ENCODE peak calls at places on chromosomes 6 and 20, in nine cellular contexts. One of them, this sample, is unnamed.

GRCh38 chr6:100210138-100210872 is 216.3 kb upstream of the MCHR2 start:
- DNase-seq in SJSA1: no peak
- DNase-seq in left ventricle myocardium inferior: no peak
- DNase-seq in esophagus muscularis mucosa: no peak
- DNase-seq in prostate gland: no peak
- DNase-seq in iPS DF 6.9: no peak
- DNase-seq in testis: no peak
- DNase-seq in cardiac muscle cell: no peak
- DNase-seq in lung: no peak
- DNase-seq in this sample: no peak

GRCh38 chr6:399785-400517 is 8.4 kb downstream of the IRF4 start:
- DNase-seq in prostate gland: no peak
- DNase-seq in left ventricle myocardium inferior: no peak
- DNase-seq in testis: no peak
- DNase-seq in lung: no peak
- DNase-seq in cardiac muscle cell: no peak
- DNase-seq in esophagus muscularis mucosa: no peak
- DNase-seq in SJSA1: no peak
- DNase-seq in iPS DF 6.9: no peak
- DNase-seq in this sample: no peak

GRCh38 chr20:57795347-57795697 is 85.5 kb upstream of the PMEPA1 start:
- DNase-seq in lung: no peak
- DNase-seq in testis: no peak
- DNase-seq in prostate gland: no peak
- DNase-seq in left ventricle myocardium inferior: peak; percentile 46
- DNase-seq in SJSA1: no peak
- DNase-seq in esophagus muscularis mucosa: no peak
- DNase-seq in cardiac muscle cell: peak; percentile 32
- DNase-seq in iPS DF 6.9: no peak
- DNase-seq in this sample: no peak

GRCh38 chr6:167303660-167304625 is 12.8 kb downstream of the UNC93A start:
- DNase-seq in prostate gland: no peak
- DNase-seq in testis: no peak
- DNase-seq in left ventricle myocardium inferior: no peak
- DNase-seq in iPS DF 6.9: no peak
- DNase-seq in cardiac muscle cell: no peak
- DNase-seq in SJSA1: no peak
- DNase-seq in lung: no peak
- DNase-seq in esophagus muscularis mucosa: no peak
- DNase-seq in this sample: no peak

GRCh38 chr20:58790440-58790839 is 60.3 kb downstream of the GNAS-AS1 start:
- DNase-seq in esophagus muscularis mucosa: no peak
- DNase-seq in testis: no peak
- DNase-seq in SJSA1: no peak
- DNase-seq in left ventricle myocardium inferior: no peak
- DNase-seq in iPS DF 6.9: no peak
- DNase-seq in prostate gland: no peak
- DNase-seq in lung: no peak
- DNase-seq in cardiac muscle cell: no peak
- DNase-seq in this sample: no peak

GRCh38 chr20:58174708-58175287 is 53.7 kb downstream of the ANKRD60 start:
- DNase-seq in lung: no peak
- DNase-seq in iPS DF 6.9: no peak
- DNase-seq in cardiac muscle cell: no peak
- DNase-seq in testis: peak; percentile 68
- DNase-seq in esophagus muscularis mucosa: no peak
- DNase-seq in SJSA1: no peak
- DNase-seq in prostate gland: no peak
- DNase-seq in left ventricle myocardium inferior: peak; percentile 70
- DNase-seq in this sample: peak; percentile 68

GRCh38 chr20:56716806-56717205 is 87.7 kb downstream of the TFAP2C start:
- DNase-seq in esophagus muscularis mucosa: no peak
- DNase-seq in iPS DF 6.9: no peak
- DNase-seq in cardiac muscle cell: no peak
- DNase-seq in left ventricle myocardium inferior: no peak
- DNase-seq in lung: no peak
- DNase-seq in testis: no peak
- DNase-seq in SJSA1: no peak
- DNase-seq in prostate gland: no peak
- DNase-seq in this sample: peak; percentile 42

GRCh38 chr6:102525336-102525735 is 1131.8 kb downstream of the GRIK2 start:
- DNase-seq in esophagus muscularis mucosa: no peak
- DNase-seq in SJSA1: no peak
- DNase-seq in iPS DF 6.9: no peak
- DNase-seq in prostate gland: no peak
- DNase-seq in lung: no peak
- DNase-seq in testis: no peak
- DNase-seq in cardiac muscle cell: no peak
- DNase-seq in left ventricle myocardium inferior: no peak
- DNase-seq in this sample: no peak

GRCh38 chr6:54017877-54018276 is 93.4 kb upstream of the MLIP start:
- DNase-seq in testis: no peak
- DNase-seq in esophagus muscularis mucosa: no peak
- DNase-seq in lung: no peak
- DNase-seq in iPS DF 6.9: no peak
- DNase-seq in SJSA1: no peak
- DNase-seq in left ventricle myocardium inferior: no peak
- DNase-seq in cardiac muscle cell: no peak
- DNase-seq in prostate gland: no peak
- DNase-seq in this sample: no peak

GRCh38 chr6:158150701-158151100 is 17.4 kb downstream of the SERAC1 start:
- DNase-seq in prostate gland: no peak
- DNase-seq in testis: no peak
- DNase-seq in left ventricle myocardium inferior: no peak
- DNase-seq in cardiac muscle cell: no peak
- DNase-seq in lung: no peak
- DNase-seq in SJSA1: no peak
- DNase-seq in esophagus muscularis mucosa: no peak
- DNase-seq in iPS DF 6.9: no peak
- DNase-seq in this sample: no peak

DNA sequence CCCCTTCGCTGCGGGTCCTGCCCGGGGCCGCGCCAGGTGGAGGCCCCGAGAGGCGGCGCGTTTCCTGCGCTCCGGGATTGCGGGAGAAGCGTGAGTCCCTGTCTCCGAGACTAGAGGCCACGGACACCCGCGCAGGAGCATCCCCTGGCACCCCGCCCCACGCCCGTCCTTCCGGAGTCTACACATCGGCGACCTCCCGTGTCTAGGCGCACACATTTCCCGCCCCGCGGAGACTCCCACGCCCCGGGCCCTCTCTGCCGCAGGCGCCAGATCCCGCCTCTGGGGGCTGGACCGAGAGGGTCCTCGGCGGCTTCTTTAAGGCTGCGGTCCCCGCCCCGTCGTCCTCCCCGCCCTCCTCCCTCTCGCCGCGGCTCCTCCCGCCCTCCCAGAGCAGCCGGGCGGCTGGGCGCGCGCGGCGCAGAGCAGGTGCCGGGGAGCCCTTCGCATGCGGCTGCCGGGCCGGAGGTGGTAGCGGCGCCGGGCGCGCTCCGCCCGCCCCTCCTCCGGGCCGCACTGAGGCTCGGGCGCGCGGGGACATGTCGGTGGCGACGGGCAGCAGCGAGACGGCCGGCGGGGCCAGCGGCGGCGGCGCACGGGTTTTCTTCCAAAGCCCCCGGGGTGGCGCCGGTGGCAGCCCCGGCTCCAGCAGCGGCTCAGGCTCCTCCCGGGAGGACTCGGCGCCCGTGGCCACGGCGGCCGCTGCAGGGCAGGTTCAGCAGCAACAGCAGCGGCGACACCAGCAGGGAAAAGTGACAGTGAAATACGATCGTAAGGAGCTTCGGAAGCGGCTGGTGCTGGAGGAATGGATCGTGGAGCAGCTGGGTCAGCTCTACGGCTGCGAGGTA is at the start of gene PPP1R14C:
- DNase-seq in SJSA1: no peak
- DNase-seq in testis: peak; percentile 80
- DNase-seq in left ventricle myocardium inferior: peak; percentile 40
- DNase-seq in lung: peak; percentile 61
- DNase-seq in prostate gland: no peak
- DNase-seq in iPS DF 6.9: no peak
- DNase-seq in cardiac muscle cell: peak; percentile 15
- DNase-seq in esophagus muscularis mucosa: no peak
- DNase-seq in this sample: peak; percentile 92
- H3K27me3 ChIP-seq in SJSA1: peaks cover 88% of the 10 kb centered on the region
- H3K27me3 ChIP-seq in testis: no peaks in the 10 kb centered on the region
- H3K27me3 ChIP-seq in left ventricle myocardium inferior: peaks cover 81% of the 10 kb centered on the region
- H3K27me3 ChIP-seq in lung: no peaks in the 10 kb centered on the region
- H3K27me3 ChIP-seq in prostate gland: peaks cover 9% of the 10 kb centered on the region
- H3K27me3 ChIP-seq in iPS DF 6.9: peaks cover 39% of the 10 kb centered on the region
- H3K27me3 ChIP-seq in cardiac muscle cell: peaks cover 47% of the 10 kb centered on the region
- H3K27me3 ChIP-seq in esophagus muscularis mucosa: no peaks in the 10 kb centered on the region
- H3K27me3 ChIP-seq in this sample: peaks cover 53% of the 10 kb centered on the region

GRCh38 chr20:433300-433975 is 25.3 kb downstream of the RBCK1 start:
- DNase-seq in testis: no peak
- DNase-seq in left ventricle myocardium inferior: no peak
- DNase-seq in SJSA1: no peak
- DNase-seq in esophagus muscularis mucosa: no peak
- DNase-seq in iPS DF 6.9: no peak
- DNase-seq in lung: no peak
- DNase-seq in prostate gland: no peak
- DNase-seq in cardiac muscle cell: no peak
- DNase-seq in this sample: no peak
- H3K36me3 ChIP-seq in testis: no peaks in the 10 kb centered on the region
- H3K36me3 ChIP-seq in left ventricle myocardium inferior: peaks cover 76% of the 10 kb centered on the region
- H3K36me3 ChIP-seq in SJSA1: peaks cover 88% of the 10 kb centered on the region
- H3K36me3 ChIP-seq in esophagus muscularis mucosa: peaks cover 90% of the 10 kb centered on the region
- H3K36me3 ChIP-seq in iPS DF 6.9: peaks cover 15% of the 10 kb centered on the region
- H3K36me3 ChIP-seq in lung: peaks cover 50% of the 10 kb centered on the region
- H3K36me3 ChIP-seq in prostate gland: peaks cover 10% of the 10 kb centered on the region
- H3K36me3 ChIP-seq in cardiac muscle cell: peaks cover 32% of the 10 kb centered on the region
- H3K36me3 ChIP-seq in this sample: peaks cover 14% of the 10 kb centered on the region

DNA sequence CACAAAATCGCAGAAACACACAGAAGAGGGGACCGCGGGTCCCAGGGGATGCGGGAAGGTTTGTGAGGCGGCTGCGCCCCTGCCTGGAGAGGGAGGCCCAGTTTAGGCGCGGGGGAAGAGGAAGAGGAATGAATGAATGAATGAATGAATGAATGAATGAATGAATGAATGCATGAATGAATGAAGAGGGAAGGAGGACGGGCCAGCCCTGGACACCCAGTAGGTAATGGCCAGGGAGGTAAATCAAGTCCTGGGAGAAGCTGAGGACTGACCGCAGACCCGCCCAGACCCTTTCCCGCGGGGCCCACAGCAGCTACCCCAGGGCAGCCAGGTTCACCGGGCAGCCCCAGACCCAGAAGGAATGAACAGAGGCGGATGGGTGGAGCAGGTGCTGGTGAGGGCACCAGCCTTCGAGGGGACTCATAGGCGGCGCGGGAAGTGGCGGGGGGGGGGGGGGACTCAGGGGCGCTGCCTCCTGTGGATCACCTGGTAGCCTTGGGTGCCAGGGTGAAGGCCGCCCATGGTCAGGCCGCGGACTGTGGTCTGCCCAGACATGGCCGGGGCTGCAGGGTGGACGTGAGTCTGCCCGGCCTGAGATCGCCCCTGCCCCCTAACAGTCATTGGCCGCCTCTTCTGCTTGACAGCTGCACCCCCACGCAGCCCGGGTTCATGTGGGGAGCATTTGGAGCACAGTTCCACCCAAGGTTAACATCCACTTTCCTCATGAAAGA is 192.0 kb upstream of the PDE10A start:
- DNase-seq in prostate gland: no peak
- DNase-seq in SJSA1: no peak
- DNase-seq in lung: no peak
- DNase-seq in left ventricle myocardium inferior: no peak
- DNase-seq in iPS DF 6.9: no peak
- DNase-seq in cardiac muscle cell: no peak
- DNase-seq in esophagus muscularis mucosa: peak; percentile 34
- DNase-seq in testis: no peak
- DNase-seq in this sample: peak; percentile 46
- H3K27me3 ChIP-seq in prostate gland: peaks cover 17% of the 10 kb centered on the region
- H3K27me3 ChIP-seq in SJSA1: no peaks in the 10 kb centered on the region
- H3K27me3 ChIP-seq in lung: peaks cover 6% of the 10 kb centered on the region
- H3K27me3 ChIP-seq in left ventricle myocardium inferior: peaks cover 80% of the 10 kb centered on the region
- H3K27me3 ChIP-seq in iPS DF 6.9: peaks cover 21% of the 10 kb centered on the region
- H3K27me3 ChIP-seq in cardiac muscle cell: peaks cover 84% of the 10 kb centered on the region
- H3K27me3 ChIP-seq in esophagus muscularis mucosa: no peaks in the 10 kb centered on the region
- H3K27me3 ChIP-seq in testis: no peaks in the 10 kb centered on the region
- H3K27me3 ChIP-seq in this sample: peaks cover 29% of the 10 kb centered on the region

DNA sequence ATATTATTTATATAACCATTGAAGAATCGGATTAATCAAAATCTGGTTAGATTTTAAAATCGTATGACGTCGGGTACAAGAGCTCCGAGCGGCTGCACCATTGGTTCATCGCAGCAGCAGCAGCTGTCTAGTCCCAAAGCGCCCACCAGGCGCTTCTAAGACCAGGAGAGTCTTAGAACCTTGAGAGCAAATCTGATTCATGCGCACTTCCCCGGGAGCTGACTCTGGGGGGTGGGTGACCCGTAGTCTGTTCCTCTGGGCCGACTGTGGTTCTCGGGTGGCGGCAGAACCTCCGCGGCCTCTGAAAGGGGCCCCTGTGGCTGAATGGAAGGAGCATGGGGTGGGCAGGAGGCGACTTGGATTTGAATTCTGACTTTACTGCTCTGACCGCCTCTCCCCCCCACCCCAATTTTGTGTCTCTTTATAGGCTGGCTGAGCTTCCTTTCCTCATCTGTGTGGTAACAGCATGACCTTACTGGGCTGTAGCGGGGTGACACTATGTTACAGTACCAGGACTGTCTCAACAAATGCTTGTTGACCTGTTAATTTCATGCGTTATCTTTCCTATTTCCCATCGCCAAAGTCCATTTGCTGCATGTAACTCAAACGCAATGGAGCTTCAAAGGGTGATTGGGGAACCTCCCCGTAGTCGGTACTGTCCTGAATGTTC is 119.7 kb downstream of the RTN4IP1 start:
- DNase-seq in iPS DF 6.9: no peak
- DNase-seq in esophagus muscularis mucosa: no peak
- DNase-seq in SJSA1: no peak
- DNase-seq in testis: no peak
- DNase-seq in cardiac muscle cell: no peak
- DNase-seq in lung: no peak
- DNase-seq in left ventricle myocardium inferior: no peak
- DNase-seq in prostate gland: no peak
- DNase-seq in this sample: peak; percentile 65
- H3K36me3 ChIP-seq in iPS DF 6.9: no peaks in the 10 kb centered on the region
- H3K36me3 ChIP-seq in esophagus muscularis mucosa: no peaks in the 10 kb centered on the region
- H3K36me3 ChIP-seq in SJSA1: peaks cover 6% of the 10 kb centered on the region
- H3K36me3 ChIP-seq in testis: no peaks in the 10 kb centered on the region
- H3K36me3 ChIP-seq in cardiac muscle cell: no peaks in the 10 kb centered on the region
- H3K36me3 ChIP-seq in lung: no peaks in the 10 kb centered on the region
- H3K36me3 ChIP-seq in left ventricle myocardium inferior: no peaks in the 10 kb centered on the region
- H3K36me3 ChIP-seq in prostate gland: no peaks in the 10 kb centered on the region
- H3K36me3 ChIP-seq in this sample: no peaks in the 10 kb centered on the region

GRCh38 chr20:43913291-43914025 is 1.2 kb upstream of the TOX2 start:
- DNase-seq in SJSA1: peak; percentile 14
- DNase-seq in esophagus muscularis mucosa: no peak
- DNase-seq in prostate gland: no peak
- DNase-seq in left ventricle myocardium inferior: no peak
- DNase-seq in lung: no peak
- DNase-seq in testis: no peak
- DNase-seq in iPS DF 6.9: no peak
- DNase-seq in cardiac muscle cell: no peak
- DNase-seq in this sample: no peak
- H3K27me3 ChIP-seq in SJSA1: no peaks in the 10 kb centered on the region
- H3K27me3 ChIP-seq in esophagus muscularis mucosa: no peaks in the 10 kb centered on the region
- H3K27me3 ChIP-seq in prostate gland: peaks cover 11% of the 10 kb centered on the region
- H3K27me3 ChIP-seq in left ventricle myocardium inferior: peaks cover 54% of the 10 kb centered on the region
- H3K27me3 ChIP-seq in lung: no peaks in the 10 kb centered on the region
- H3K27me3 ChIP-seq in testis: no peaks in the 10 kb centered on the region
- H3K27me3 ChIP-seq in iPS DF 6.9: peaks cover 21% of the 10 kb centered on the region
- H3K27me3 ChIP-seq in cardiac muscle cell: peaks cover 52% of the 10 kb centered on the region
- H3K27me3 ChIP-seq in this sample: peaks cover 29% of the 10 kb centered on the region

This sample was measured in H7.